ENCODE peak calls at places on chromosomes 13 and 19, in four cellular contexts. X is fibroblast of lung, B is A549, J is substantia nigra. I is an unnamed sample.

GRCh38 chr13:32150794-32151193 is 119.2 kb downstream of the FRY start:
- DNase-seq in X (peak), B (no peak), J (no peak), I (no peak)

GRCh38 chr13:42814868-42815267 is 33.5 kb downstream of the FAM216B start:
- DNase-seq in X (peak), B (no peak), J (no peak), I (no peak)

GRCh38 chr13:34464011-34464410 is 478.1 kb upstream of the NBEA start:
- DNase-seq in X (peak), B (peak), J (no peak), I (no peak)

GRCh38 chr13:33194820-33195692 is 90.5 kb downstream of the STARD13 start:
- DNase-seq in X (peak), B (peak), J (no peak), I (no peak)

GRCh38 chr19:30360378-30361106 is 11.6 kb upstream of the ZNF536 start:
- DNase-seq in X (no peak), B (no peak), J (no peak), I (no peak)

GRCh38 chr19:750640-751423 is at the start of gene MISP:
- DNase-seq in X (no peak), B (peak), J (no peak), I (no peak)

GRCh38 chr19:2548966-2549365 is 73.0 kb downstream of the GADD45B start:
- DNase-seq in X (no peak), B (no peak), J (no peak), I (no peak)

GRCh38 chr13:59677966-59678814 is 485.5 kb downstream of the DIAPH3 start:
- DNase-seq in X (peak), B (peak), J (no peak), I (no peak)

GRCh38 chr13:98214008-98214643 is 37.1 kb upstream of the RNF113B start:
- DNase-seq in X (peak), B (no peak), J (no peak), I (no peak)

GRCh38 chr13:75101997-75102720 is 379.8 kb downstream of the TBC1D4 start:
- DNase-seq in X (peak), B (no peak), J (no peak), I (no peak)

GRCh38 chr13:97367427-97367826 is 66.5 kb upstream of the RAP2A start:
- DNase-seq in X (peak), B (no peak), J (no peak), I (no peak)

GRCh38 chr19:7982103-7982502 is 23.3 kb downstream of the ELAVL1 start:
- DNase-seq in X (no peak), B (no peak), J (no peak), I (no peak)

GRCh38 chr19:43901395-43902390 is 33.4 kb downstream of the ZNF45 start:
- DNase-seq in X (peak), B (peak), J (peak), I (peak)

GRCh38 chr13:59521549-59521948 is 642.2 kb downstream of the DIAPH3 start:
- DNase-seq in X (no peak), B (no peak), J (no peak), I (no peak)

GRCh38 chr19:38658462-38659306 is 11.2 kb downstream of the ACTN4 start:
- DNase-seq in X (peak), B (peak), J (no peak), I (no peak)

GRCh38 chr13:101611491-101612475 is 159.3 kb downstream of the ITGBL1 start:
- DNase-seq in X (peak), B (no peak), J (no peak), I (no peak)

GRCh38 chr13:48291730-48292129 is 11.8 kb upstream of the RB1 start:
- DNase-seq in X (no peak), B (no peak), J (no peak), I (no peak)

GRCh38 chr19:6276447-6276846 is 3.3 kb downstream of the MLLT1 start:
- DNase-seq in X (peak), B (no peak), J (no peak), I (no peak)

GRCh38 chr19:55354698-55355212 is at the start of gene COX6B2:
- DNase-seq in X (no peak), B (no peak), J (no peak), I (no peak)

GRCh38 chr13:75762066-75762937 is 126.2 kb downstream of the LMO7 start:
- DNase-seq in X (no peak), B (peak), J (no peak), I (peak)

GRCh38 chr13:19958119-19959111 is at the start of gene ZMYM2:
- DNase-seq in X (peak), B (peak), J (peak), I (peak)

GRCh38 chr13:64414381-64414780 is 2815.8 kb downstream of the PCDH9 start:
- DNase-seq in X (no peak), B (no peak), J (no peak), I (no peak)

GRCh38 chr19:49567722-49568454 is 12.5 kb downstream of the NOSIP start:
- DNase-seq in X (no peak), B (no peak), J (no peak), I (peak)

GRCh38 chr19:56476671-56477428 is at the start of gene ZNF667:
- DNase-seq in X (peak), B (no peak), J (no peak), I (no peak)

GRCh38 chr13:41917641-41918040 is 43.3 kb downstream of the VWA8 start:
- DNase-seq in X (peak), B (no peak), J (no peak), I (no peak)

GRCh38 chr19:50333737-50334617 is 4.8 kb upstream of the KCNC3 start:
- DNase-seq in X (no peak), B (peak), J (peak), I (no peak)

GRCh38 chr19:18408053-18408476 is 10.6 kb upstream of the LRRC25 start:
- DNase-seq in X (no peak), B (no peak), J (no peak), I (no peak)

GRCh38 chr13:50222569-50223332 is 207.5 kb downstream of the KCNRG start:
- DNase-seq in X (peak), B (no peak), J (peak), I (no peak)

GRCh38 chr19:13831560-13832056 is 36.4 kb downstream of the ZSWIM4 start:
- DNase-seq in X (no peak), B (peak), J (no peak), I (no peak)

GRCh38 chr19:13833330-13834265 is 38.4 kb downstream of the ZSWIM4 start:
- DNase-seq in X (peak), B (peak), J (peak), I (peak)

GRCh38 chr19:13835791-13836723 is 40.8 kb downstream of the ZSWIM4 start:
- DNase-seq in X (no peak), B (peak), J (no peak), I (peak)

GRCh38 chr19:13832096-13832495 is 36.9 kb downstream of the ZSWIM4 start:
- DNase-seq in X (no peak), B (peak), J (no peak), I (no peak)

DNA sequence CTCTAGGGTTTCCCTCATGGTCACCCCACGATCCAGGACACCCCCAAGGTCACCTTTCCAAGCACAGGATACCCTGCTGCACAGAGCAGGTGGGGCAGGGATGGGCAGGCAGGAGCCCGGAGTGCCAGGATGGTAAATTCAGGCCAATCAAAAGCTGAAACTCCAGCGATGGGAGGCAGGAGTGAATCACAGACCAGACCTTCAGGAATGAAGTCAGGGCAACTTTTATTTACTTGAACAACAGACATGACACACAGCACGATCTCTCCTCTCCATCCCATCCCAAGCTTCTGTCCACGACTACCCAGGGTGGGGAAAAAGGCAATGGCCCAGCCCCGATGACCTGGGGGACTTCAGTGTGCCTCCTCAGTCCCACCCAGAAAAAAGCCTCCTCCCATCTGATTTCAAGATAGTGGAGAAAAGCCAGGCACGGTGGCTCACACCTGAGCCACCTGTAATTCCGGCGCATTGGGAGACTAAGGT is 39.1 kb downstream of the ZSWIM4 start:
- DNase-seq in X (peak), B (peak), J (no peak), I (no peak)
- H3K27ac ChIP-seq in X (peak), B (peak), J (no peak), I (peak)

GRCh38 chr13:113819731-113820715 is 43.9 kb downstream of the GAS6 start:
- DNase-seq in X (no peak), B (no peak), J (no peak), I (no peak)

GRCh38 chr13:113819341-113819730 is 44.5 kb downstream of the GAS6 start:
- DNase-seq in X (no peak), B (no peak), J (no peak), I (no peak)

GRCh38 chr13:113817860-113818691 is 45.8 kb downstream of the GAS6 start:
- DNase-seq in X (no peak), B (no peak), J (no peak), I (no peak)

GRCh38 chr13:113816925-113817859 is 46.7 kb downstream of the GAS6 start:
- DNase-seq in X (peak), B (peak), J (peak), I (peak)

DNA sequence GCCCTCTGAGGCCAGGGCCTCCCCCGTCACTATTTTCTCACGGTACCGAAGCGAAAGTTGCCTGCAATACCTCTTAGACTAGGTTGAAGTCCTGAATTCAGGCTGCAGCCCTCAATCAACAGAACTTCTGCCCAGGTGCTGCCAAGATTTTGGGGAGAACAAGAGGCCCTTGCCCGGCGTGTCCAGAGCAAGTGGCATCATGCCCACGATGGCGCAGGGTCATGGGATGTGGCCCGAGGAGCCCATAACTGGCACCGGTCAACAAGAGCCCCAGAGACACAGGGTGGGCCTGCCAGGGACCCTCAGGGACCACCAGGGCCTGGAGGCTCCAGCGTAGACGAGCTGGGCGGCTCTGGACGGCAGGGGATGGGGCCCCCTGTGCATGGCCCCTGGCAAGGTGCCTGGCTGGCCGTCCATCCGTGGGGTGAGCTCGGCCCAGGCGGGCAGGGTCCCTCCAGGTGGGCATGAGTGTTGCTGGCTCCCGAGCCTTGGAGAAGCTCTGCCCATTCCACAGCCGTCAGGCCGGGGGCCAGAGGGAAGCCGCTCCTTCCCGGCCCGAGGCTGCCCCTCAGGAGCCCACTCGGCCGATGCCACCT is 45.1 kb downstream of the GAS6 start:
- DNase-seq in X (no peak), B (no peak), J (no peak), I (no peak)
- H3K27ac ChIP-seq in X (no peak), B (no peak), J (no peak), I (no peak)

GRCh38 chr19:10395003-10395402 is 8.3 kb downstream of the CDC37 start:
- DNase-seq in X (no peak), B (no peak), J (no peak), I (no peak)
- H3K27ac ChIP-seq in X (no peak), B (no peak), J (no peak), I (no peak)

DNA sequence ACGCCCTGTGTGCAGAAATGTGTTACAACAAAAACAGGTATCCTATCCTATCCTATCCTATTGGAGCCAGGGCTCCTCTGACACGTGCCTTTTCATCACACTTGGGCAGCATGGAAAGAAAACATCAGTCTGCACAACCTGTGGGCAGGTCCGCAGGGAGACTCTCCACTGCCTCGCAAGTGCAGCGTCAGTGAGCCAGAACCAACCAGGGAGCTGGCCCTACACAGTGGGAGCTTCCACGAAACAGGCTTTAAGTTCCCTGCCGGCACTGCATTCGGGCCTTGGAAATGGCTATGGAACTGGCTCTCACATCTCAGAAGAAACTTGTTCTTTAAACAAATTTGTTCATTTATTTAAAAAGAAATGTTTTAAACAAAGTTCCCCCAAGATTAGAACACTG is 49.5 kb downstream of the SLC7A1 start:
- DNase-seq in X (no peak), B (no peak), J (no peak), I (no peak)
- H3K27ac ChIP-seq in X (no peak), B (no peak), J (no peak), I (no peak)

DNA sequence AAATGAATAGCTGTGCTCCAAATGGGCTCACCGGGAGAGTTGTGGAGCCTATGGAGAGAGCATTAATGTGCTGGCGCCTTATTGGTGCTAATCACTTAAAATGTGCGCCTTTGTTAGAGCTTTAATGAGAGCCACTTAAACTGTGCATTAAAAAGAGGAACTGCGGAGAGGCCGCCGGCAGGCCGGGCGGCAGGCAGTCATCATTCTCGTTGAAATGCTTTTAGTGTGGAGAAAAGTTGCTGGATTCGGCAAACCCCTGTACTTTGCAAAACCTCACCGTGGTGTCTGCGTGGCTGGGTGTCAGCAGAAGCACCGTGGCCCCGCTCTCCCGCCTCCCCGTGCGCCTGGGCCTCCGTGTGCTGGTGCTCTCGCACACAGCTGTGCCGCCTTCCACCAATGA is 105.5 kb downstream of the KDM4B start:
- DNase-seq in X (no peak), B (no peak), J (no peak), I (no peak)
- H3K27ac ChIP-seq in X (no peak), B (no peak), J (no peak), I (no peak)

GRCh38 chr19:51691122-51692064 is 1.7 kb upstream of the SPACA6 start:
- DNase-seq in X (peak), B (peak), J (no peak), I (no peak)
- H3K27ac ChIP-seq in X (peak), B (peak), J (peak), I (peak)

DNA sequence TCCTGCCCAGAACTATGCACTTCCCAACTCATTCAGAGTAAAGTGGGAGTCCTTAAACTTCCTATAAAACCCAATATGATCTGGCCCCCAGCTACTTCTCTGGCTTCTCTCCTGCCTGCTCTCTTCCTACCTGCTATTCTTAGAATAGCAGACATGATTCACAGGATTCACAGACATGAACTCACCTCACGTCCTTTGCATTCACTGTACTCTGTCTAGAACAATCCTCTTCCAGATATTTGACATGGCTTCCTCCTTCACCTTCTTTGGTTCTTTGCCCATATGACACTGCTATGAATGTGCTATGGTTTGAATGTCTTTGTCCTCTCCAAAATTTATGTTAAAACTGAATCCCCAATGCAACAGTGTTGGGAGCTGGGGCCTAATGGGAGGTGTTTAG is 154.9 kb downstream of the UGGT2 start:
- DNase-seq in X (peak), B (no peak), J (no peak), I (no peak)
- H3K27ac ChIP-seq in X (no peak), B (no peak), J (no peak), I (no peak)

GRCh38 chr13:110907301-110907700 is 7.6 kb downstream of the ANKRD10 start:
- DNase-seq in X (no peak), B (no peak), J (no peak), I (no peak)
- H3K27ac ChIP-seq in X (no peak), B (no peak), J (no peak), I (no peak)

GRCh38 chr13:67052550-67053237 is 177.4 kb downstream of the PCDH9 start:
- DNase-seq in X (no peak), B (no peak), J (no peak), I (no peak)

GRCh38 chr13:67048084-67048792 is 181.9 kb downstream of the PCDH9 start:
- DNase-seq in X (peak), B (no peak), J (no peak), I (no peak)

GRCh38 chr13:67045357-67045756 is 184.8 kb downstream of the PCDH9 start:
- DNase-seq in X (no peak), B (no peak), J (no peak), I (no peak)

GRCh38 chr13:67049744-67050143 is 180.4 kb downstream of the PCDH9 start:
- DNase-seq in X (no peak), B (no peak), J (no peak), I (no peak)

DNA sequence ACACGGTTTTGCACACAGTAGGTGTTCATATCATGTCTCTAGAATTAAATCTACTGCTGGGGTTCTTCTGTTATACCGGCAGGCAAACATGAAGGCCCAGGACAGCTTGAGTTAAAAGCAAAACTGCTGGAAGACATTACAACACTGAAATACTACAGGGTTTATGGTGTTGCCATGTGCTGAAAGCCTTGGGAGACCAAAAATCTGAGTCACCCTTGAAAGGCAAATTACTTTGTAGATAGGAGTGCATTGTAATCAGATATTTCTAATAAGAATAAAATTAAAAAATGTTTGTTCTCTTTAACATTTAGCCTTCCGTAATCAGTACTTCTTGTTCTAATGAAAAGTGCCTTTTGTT is 181.4 kb downstream of the PCDH9 start:
- DNase-seq in X (peak), B (no peak), J (no peak), I (no peak)
- H3K27ac ChIP-seq in X (no peak), B (peak), J (peak), I (no peak)

GRCh38 chr19:32876919-32877285 is 7.3 kb upstream of the SLC7A9 start:
- DNase-seq in X (peak), B (peak), J (no peak), I (no peak)

GRCh38 chr19:32877977-32878745 is 8.6 kb upstream of the SLC7A9 start:
- DNase-seq in X (no peak), B (no peak), J (no peak), I (no peak)

GRCh38 chr19:32878988-32879387 is 9.4 kb upstream of the SLC7A9 start:
- DNase-seq in X (no peak), B (no peak), J (no peak), I (no peak)

GRCh38 chr19:32876236-32876918 is 6.8 kb upstream of the SLC7A9 start:
- DNase-seq in X (no peak), B (no peak), J (no peak), I (no peak)

GRCh38 chr19:32877323-32877912 is 7.9 kb upstream of the SLC7A9 start:
- DNase-seq in X (no peak), B (no peak), J (no peak), I (no peak)
- H3K27ac ChIP-seq in X (no peak), B (no peak), J (no peak), I (no peak)

I was measured in CD4-positive, alpha-beta T cell.